ENCODE peak calls at places on chromosomes 13 and 19, in four cellular contexts. G is mammary epithelial cell, X is PC-9, W is brain microvascular endothelial cell. I is an unnamed sample.

GRCh38 chr13:23610187-23610576 is 40.0 kb downstream of the TNFRSF19 start:
- DNase-seq in W (peak; percentile 42), X (no peak), G (no peak), I (no peak)

GRCh38 chr19:55487884-55488687 is at the start of gene SSC5D:
- DNase-seq in W (no peak), G (no peak), X (no peak), I (no peak)

GRCh38 chr19:9705836-9706235 is 30.9 kb upstream of the ZNF562 start:
- DNase-seq in X (no peak), G (no peak), W (no peak), I (no peak)

GRCh38 chr13:77523834-77524728 is 11.4 kb upstream of the SCEL start:
- DNase-seq in W (no peak), G (no peak), X (peak; percentile 92), I (no peak)

GRCh38 chr19:49951806-49952474 is 9.0 kb downstream of the SIGLEC11 start:
- DNase-seq in X (no peak), W (no peak), G (no peak), I (no peak)

GRCh38 chr19:43763473-43763939 is 8.7 kb upstream of the SMG9 start:
- DNase-seq in X (no peak), G (no peak), W (no peak), I (no peak)

GRCh38 chr19:16880884-16881554 is 7.8 kb upstream of the F2RL3 start:
- DNase-seq in W (no peak), G (no peak), X (no peak), I (no peak)

GRCh38 chr13:95254341-95254740 is 46.9 kb downstream of the ABCC4 start:
- DNase-seq in W (peak; percentile 18), X (peak; percentile 78), G (peak; percentile 46), I (no peak)

GRCh38 chr19:2244486-2244885 is 4.6 kb upstream of the AMH start:
- DNase-seq in X (no peak), W (no peak), G (no peak), I (no peak)

GRCh38 chr13:31476266-31476665 is 263.1 kb upstream of the RXFP2 start:
- DNase-seq in G (no peak), X (no peak), W (peak; percentile 98), I (no peak)

GRCh38 chr13:57825066-57825465 is 193.5 kb downstream of the PCDH17 start:
- DNase-seq in G (no peak), X (no peak), W (no peak), I (no peak)

GRCh38 chr19:15892012-15892411 is 5.9 kb downstream of the CYP4F2 start:
- DNase-seq in X (no peak), G (no peak), W (no peak), I (no peak)

GRCh38 chr19:42086770-42087550 is 11.0 kb downstream of the ZNF574 start:
- DNase-seq in G (no peak), X (no peak), W (no peak), I (no peak)

GRCh38 chr19:14113762-14114414 is 3.7 kb downstream of the PRKACA start:
- DNase-seq in X (peak; percentile 32), G (no peak), W (no peak), I (no peak)

GRCh38 chr19:459724-460511 is 915 bp downstream of the SHC2 start:
- DNase-seq in X (no peak), G (no peak), W (no peak), I (no peak)

GRCh38 chr19:41431426-41432386 is 4.5 kb upstream of the B3GNT8 start:
- DNase-seq in W (peak; percentile 33), X (no peak), G (peak; percentile 25), I (no peak)

GRCh38 chr13:50513528-50513863 is 330.0 kb downstream of the DLEU7 start:
- DNase-seq in W (no peak), X (no peak), G (no peak), I (no peak)

GRCh38 chr13:39918837-39919236 is 263.4 kb downstream of the COG6 start:
- DNase-seq in G (peak; percentile 62), W (no peak), X (no peak), I (no peak)

GRCh38 chr19:33402421-33403220 is 29.1 kb downstream of the CEBPG start:
- DNase-seq in X (no peak), G (no peak), W (no peak), I (no peak)

GRCh38 chr19:46069841-46070341 is 29.1 kb upstream of the IGFL4 start:
- DNase-seq in G (peak; percentile 93), W (peak; percentile 96), X (peak; percentile 91), I (peak; percentile 21)

GRCh38 chr19:32921624-32922023 is 50.1 kb downstream of the CEP89 start:
- DNase-seq in X (no peak), W (no peak), G (no peak), I (no peak)

GRCh38 chr19:33334271-33334670 is 31.9 kb upstream of the CEBPA start:
- DNase-seq in W (no peak), X (no peak), G (no peak), I (no peak)

GRCh38 chr19:47781590-47782318 is 3.3 kb downstream of the SELENOW start:
- DNase-seq in X (no peak), W (no peak), G (no peak), I (no peak)

GRCh38 chr13:22062478-22063205 is 391.8 kb downstream of the FGF9 start:
- DNase-seq in G (no peak), W (no peak), X (no peak), I (no peak)

GRCh38 chr13:62407871-62408270 is 992.2 kb upstream of the PCDH20 start:
- DNase-seq in X (no peak), G (no peak), W (no peak), I (no peak)
- TF ChIP-seq CTCF in X (no peak), G (no peak), W (no peak), I (no peak)

DNA sequence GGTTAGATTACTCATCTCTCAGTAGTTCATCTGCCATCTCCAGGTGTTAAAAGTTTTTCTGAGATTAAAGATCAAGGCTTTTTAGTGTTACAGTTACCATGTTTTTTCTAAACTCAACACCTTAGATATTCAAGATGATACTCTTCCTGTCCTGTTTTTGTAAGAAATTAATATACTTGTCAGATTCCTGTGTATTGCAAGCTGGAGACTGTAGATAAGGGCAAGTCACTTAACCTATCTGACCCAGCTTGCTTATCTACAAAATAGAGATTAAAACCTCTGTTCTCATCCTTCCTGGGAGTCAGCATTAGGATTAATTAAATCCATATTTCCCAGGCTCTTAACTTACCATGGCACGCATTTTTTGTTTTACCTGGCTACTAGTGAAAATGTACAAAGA is 25.2 kb downstream of the SUGT1 start:
- DNase-seq in G (no peak), X (no peak), W (no peak), I (no peak)
- H3K36me3 ChIP-seq in G (peaks cover 20% of the 10 kb centered on the region), X (peaks cover 6% of the 10 kb centered on the region), W (peaks cover 21% of the 10 kb centered on the region), I (no peaks in the 10 kb centered on the region)

DNA sequence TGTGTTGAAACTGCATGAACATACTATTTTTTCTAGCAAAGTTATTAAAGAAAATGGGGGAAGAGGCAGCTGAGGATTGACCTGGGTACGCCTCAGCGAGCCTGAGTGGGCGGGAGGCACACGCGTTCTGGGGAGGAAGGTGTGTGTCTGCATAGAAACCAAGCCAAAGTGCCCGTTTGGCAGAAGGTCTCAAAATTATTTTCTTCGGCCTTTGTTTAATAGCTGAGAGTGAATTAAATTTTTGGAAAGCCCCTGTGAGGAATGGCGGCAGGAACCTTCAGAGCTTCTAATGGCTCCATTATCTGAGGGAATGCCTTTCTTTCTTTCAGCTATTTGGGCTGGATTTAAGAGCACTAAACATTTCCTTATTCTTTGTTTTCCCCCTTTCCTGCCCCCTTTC is 5.2 kb downstream of the ZIC2 start:
- DNase-seq in X (no peak), W (no peak), G (no peak), I (no peak)
- H3K4me3 ChIP-seq in X (no peak overlapping the region), W (no peak overlapping the region), G (no peak overlapping the region), I (no peak overlapping the region)

DNA sequence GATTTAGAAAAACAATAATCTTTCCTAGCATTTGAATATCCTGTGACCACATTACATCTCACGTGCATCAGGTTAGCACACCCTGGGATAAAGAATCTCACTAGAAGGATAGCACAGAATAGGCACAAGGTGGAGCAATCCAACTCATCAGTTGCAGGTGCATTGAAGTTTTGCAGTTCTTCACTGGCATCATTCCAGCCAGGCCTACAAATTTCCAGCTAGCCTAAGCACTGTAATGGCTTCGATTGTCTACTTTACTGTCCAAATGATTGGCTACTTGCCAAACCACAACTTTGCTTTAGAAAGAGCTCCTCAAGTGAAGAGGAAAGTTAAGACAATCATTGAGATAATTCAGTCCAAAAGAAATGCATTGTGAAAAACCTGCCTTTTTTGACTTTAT is 89.5 kb downstream of the SPRY2 start:
- DNase-seq in G (peak; percentile 25), X (peak; percentile 34), W (peak; percentile 52), I (no peak)
- TF ChIP-seq CTCF in G (no peak), X (no peak), W (no peak), I (no peak)

GRCh38 chr19:53068834-53069233 is 24.3 kb downstream of the ERVV-2 start:
- DNase-seq in X (no peak), W (no peak), G (no peak), I (no peak)

DNA sequence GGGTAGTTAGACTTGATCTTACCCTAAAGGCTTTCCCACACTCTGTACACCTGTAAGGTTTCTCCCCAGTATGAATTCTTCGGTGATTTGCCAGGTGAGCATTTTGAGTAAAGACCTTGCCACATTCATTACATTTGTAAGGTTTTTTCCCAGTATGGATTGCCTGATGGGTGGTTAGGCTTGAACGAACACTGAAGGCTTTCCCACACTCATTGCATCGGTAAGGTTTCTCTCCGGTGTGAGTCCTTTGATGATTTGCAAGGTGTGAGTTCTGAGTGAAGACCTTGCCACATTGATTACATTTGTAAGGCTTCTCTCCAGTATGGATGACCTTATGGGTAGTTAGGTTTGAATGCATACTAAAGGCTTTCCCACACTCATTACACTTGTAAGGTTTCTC is 23.7 kb downstream of the ERVV-2 start:
- DNase-seq in G (no peak), W (no peak), X (no peak), I (no peak)
- H3K36me3 ChIP-seq in G (peaks cover 21% of the 10 kb centered on the region), W (peaks cover 61% of the 10 kb centered on the region), X (peaks cover 72% of the 10 kb centered on the region), I (peaks cover 4% of the 10 kb centered on the region)

DNA sequence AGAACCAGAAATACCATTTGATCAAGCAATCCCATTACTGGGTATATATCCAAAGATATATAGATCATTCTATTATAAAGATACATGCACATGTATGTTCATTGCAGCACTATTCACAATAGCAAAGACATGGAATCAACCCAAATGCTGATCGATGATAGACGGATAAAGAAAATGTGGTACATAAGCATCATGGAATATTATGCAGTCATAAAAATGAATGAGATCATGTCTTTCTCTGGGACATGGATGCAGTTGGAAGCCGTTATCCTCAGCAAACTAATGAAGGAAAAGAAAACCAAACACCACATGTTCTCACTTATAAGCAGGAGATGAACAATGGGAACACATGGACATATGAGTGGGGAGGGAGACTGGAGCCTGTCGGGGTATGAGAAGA is 1540.9 kb upstream of the MIR17HG start:
- DNase-seq in X (no peak), G (no peak), W (no peak), I (no peak)
- H3K4me3 ChIP-seq in X (no peak overlapping the region), G (no peak overlapping the region), W (no peak overlapping the region), I (no peak overlapping the region)